ENCODE peak calls at places on chromosome 20, in six cellular contexts. B is vagina; Z is naive thymus-derived CD4-positive, alpha-beta T cell; X is CD8-positive, alpha-beta memory T cell; Q is left ventricle myocardium inferior; L is aorta. T is an unnamed sample. For H3K9me3, the result is how much of the 10 kb centered on the place peaks cover.

GRCh38 chr20:53739799-53740785 is 146.5 kb upstream of the ZNF217 start:
- DNase-seq in B (no peak), Z (peak), X (no peak), L (no peak), Q (no peak), T (no peak)

GRCh38 chr20:63698739-63699465 is 2.5 kb downstream of the TNFRSF6B start:
- DNase-seq in B (no peak), Z (no peak), L (peak), Q (no peak), X (no peak), T (peak)

GRCh38 chr20:21360686-21361085 is 36.6 kb downstream of the NKX2-4 start:
- DNase-seq in L (no peak), Z (no peak), B (no peak), Q (no peak), X (no peak), T (no peak)

GRCh38 chr20:50510706-50511401 is 671 bp downstream of the PTPN1 start:
- DNase-seq in Q (peak), B (no peak), Z (peak), L (peak), X (no peak), T (no peak)

GRCh38 chr20:64033981-64034493 is 1.9 kb upstream of the C20orf204 start:
- DNase-seq in Z (no peak), X (no peak), B (no peak), Q (no peak), L (no peak), T (no peak)

GRCh38 chr20:38645980-38646858 is 44.6 kb downstream of the ARHGAP40 start:
- DNase-seq in Z (peak), X (peak), Q (peak), L (peak), B (no peak), T (peak)

GRCh38 chr20:20887593-20888272 is 175.3 kb upstream of the RALGAPA2 start:
- DNase-seq in B (no peak), L (no peak), Z (no peak), X (no peak), Q (no peak), T (no peak)

GRCh38 chr20:2348336-2348735 is 32.4 kb upstream of the TGM6 start:
- DNase-seq in Q (no peak), X (no peak), B (no peak), Z (no peak), L (no peak), T (no peak)

GRCh38 chr20:36582322-36582721 is 8.9 kb downstream of the TGIF2 start:
- DNase-seq in Q (no peak), X (no peak), L (no peak), B (no peak), Z (peak), T (no peak)

GRCh38 chr20:49690899-49691620 is 22.6 kb downstream of the B4GALT5 start:
- DNase-seq in Q (no peak), B (no peak), X (no peak), Z (no peak), L (no peak), T (no peak)

GRCh38 chr20:35311409-35311808 is 19.2 kb upstream of the FAM83C start:
- DNase-seq in B (no peak), Q (no peak), X (no peak), Z (no peak), L (no peak), T (no peak)

GRCh38 chr20:57652865-57653545 is 32.8 kb upstream of the ZBP1 start:
- DNase-seq in L (no peak), Z (no peak), X (no peak), B (no peak), Q (no peak), T (no peak)

GRCh38 chr20:59405226-59405815 is 104.9 kb downstream of the EDN3 start:
- DNase-seq in B (no peak), L (no peak), X (no peak), Q (no peak), Z (no peak), T (no peak)

GRCh38 chr20:5705827-5706226 is 44.4 kb upstream of the SHLD1 start:
- DNase-seq in L (no peak), Z (no peak), Q (no peak), X (no peak), B (no peak), T (no peak)

GRCh38 chr20:36461600-36462439 is 79.5 kb upstream of the MYL9 start:
- DNase-seq in Q (peak), B (no peak), L (peak), Z (peak), X (peak), T (no peak)

GRCh38 chr20:35887393-35888064 is 66.8 kb downstream of the SCAND1 start:
- DNase-seq in Z (no peak), L (no peak), Q (no peak), X (no peak), B (no peak), T (no peak)

GRCh38 chr20:6756961-6757595 is 10.4 kb upstream of the BMP2 start:
- DNase-seq in L (no peak), Z (no peak), Q (no peak), B (no peak), X (no peak), T (no peak)

GRCh38 chr20:62799873-62800272 is 3.6 kb downstream of the MRGBP start:
- DNase-seq in Q (no peak), Z (no peak), X (no peak), L (no peak), B (no peak), T (no peak)

GRCh38 chr20:17620371-17621228 is 50.7 kb downstream of the DSTN start:
- DNase-seq in X (no peak), Q (no peak), Z (no peak), B (no peak), L (peak), T (no peak)

GRCh38 chr20:20552076-20552475 is 160.4 kb downstream of the RALGAPA2 start:
- DNase-seq in Z (no peak), L (no peak), X (no peak), Q (no peak), B (no peak), T (no peak)

GRCh38 chr20:57293998-57294397 is 27.6 kb upstream of the BMP7 start:
- DNase-seq in Z (no peak), Q (no peak), L (no peak), B (no peak), X (no peak), T (no peak)

DNA sequence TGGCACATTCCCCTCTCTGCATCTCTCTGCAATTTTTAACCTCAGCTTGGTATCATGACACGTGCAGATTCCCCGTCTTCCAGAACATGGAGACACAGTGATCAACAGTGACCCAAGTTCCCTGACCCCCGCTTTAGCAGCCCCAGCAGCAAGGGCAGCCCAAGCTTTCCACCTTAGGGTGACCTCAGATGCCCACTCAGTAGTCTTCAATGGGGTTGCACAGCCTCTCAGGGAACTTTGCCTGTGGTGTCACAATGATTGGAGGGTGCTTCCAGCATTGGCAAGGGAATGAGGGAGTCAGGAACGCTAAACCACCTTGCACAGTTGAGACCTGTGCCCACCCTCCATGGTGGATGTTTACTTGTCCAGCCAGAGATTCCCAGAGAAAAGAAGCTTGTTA is 287.1 kb upstream of the CDH4 start:
- DNase-seq in L (no peak), Q (no peak), B (peak), X (no peak), Z (no peak), T (no peak)
- H3K9me3 ChIP-seq in L (under half), Q (under half), B (under half), X (under half), Z (under half), T (under half)

GRCh38 chr20:39800111-39800510 is 838.0 kb downstream of the DHX35 start:
- DNase-seq in B (no peak), X (no peak), L (no peak), Q (no peak), Z (no peak), T (no peak)
- H3K9me3 ChIP-seq in B (under half), X (under half), L (under half), Q (under half), Z (under half), T (under half)

DNA sequence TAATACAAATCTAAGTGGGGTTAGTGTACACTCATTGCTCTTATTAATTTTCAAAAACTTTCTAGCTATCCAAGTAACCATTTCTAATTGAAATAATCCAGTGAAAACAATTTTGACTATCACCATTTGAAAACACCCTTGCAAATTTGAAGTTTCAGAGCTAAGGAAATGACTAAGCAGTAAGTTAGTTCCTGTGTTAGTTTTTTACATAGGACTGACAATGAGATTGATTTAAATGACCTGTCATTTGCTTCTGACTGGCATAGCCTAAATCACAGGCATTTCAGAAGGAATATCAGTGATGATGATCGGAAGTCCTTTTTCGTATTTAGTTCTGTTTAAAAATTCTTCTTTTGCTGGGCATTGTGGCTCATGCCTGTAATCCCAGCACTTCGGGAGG is 27.0 kb downstream of the STK4 start:
- DNase-seq in X (no peak), Z (no peak), Q (no peak), B (no peak), L (no peak), T (no peak)
- H3K9me3 ChIP-seq in X (under half), Z (under half), Q (under half), B (under half), L (under half), T (under half)

GRCh38 chr20:62487-62886 is 25.0 kb upstream of the DEFB125 start:
- DNase-seq in Z (no peak), Q (no peak), X (no peak), L (no peak), B (no peak), T (no peak)

GRCh38 chr20:61230-61629 is 26.2 kb upstream of the DEFB125 start:
- DNase-seq in L (no peak), Z (no peak), Q (no peak), X (no peak), B (no peak), T (no peak)

GRCh38 chr20:61757-62156 is 25.7 kb upstream of the DEFB125 start:
- DNase-seq in X (no peak), L (no peak), B (no peak), Q (no peak), Z (no peak), T (no peak)

GRCh38 chr20:64766-65322 is 22.6 kb upstream of the DEFB125 start:
- DNase-seq in B (no peak), L (no peak), X (no peak), Q (no peak), Z (no peak), T (no peak)

GRCh38 chr20:64026-64603 is 23.4 kb upstream of the DEFB125 start:
- DNase-seq in X (no peak), Z (no peak), B (no peak), L (no peak), Q (no peak), T (no peak)
- H3K9me3 ChIP-seq in X (under half), Z (under half), B (under half), L (under half), Q (under half), T (half or more)

GRCh38 chr20:56194042-56194441 is 54.5 kb upstream of the MC3R start:
- DNase-seq in Q (no peak), L (no peak), Z (no peak), X (no peak), B (no peak), T (no peak)

GRCh38 chr20:56200456-56200855 is 48.1 kb upstream of the MC3R start:
- DNase-seq in Q (no peak), Z (no peak), B (no peak), L (no peak), X (no peak), T (no peak)

GRCh38 chr20:56195946-56196345 is 52.6 kb upstream of the MC3R start:
- DNase-seq in L (no peak), B (no peak), Z (no peak), Q (no peak), X (no peak), T (no peak)
- H3K9me3 ChIP-seq in L (under half), B (under half), Z (under half), Q (under half), X (under half), T (under half)

T was measured in AG04450.